ENCODE peak calls at places on chromosomes 12 and 14, in ten cellular contexts. G is tibial nerve; Q is CD4-positive, CD25-positive, alpha-beta regulatory T cell; N is psoas muscle; J is esophagus squamous epithelium; C is AG04450; D is thoracic aorta; B is tibial artery; O is lower lobe of right lung; K is ovary. Z is an unnamed sample.
A peak's percentile ranks its signal among the peaks of the same experiment; 100 is the strongest.

GRCh38 chr12:109778684-109779083 is 54.5 kb downstream of the TRPV4 start:
- DNase-seq in D (no peak), C (no peak), O (no peak), N (no peak), Q (no peak), B (no peak), K (no peak), J (no peak), G (no peak), Z (no peak)

GRCh38 chr12:32906407-32907165 is 10.0 kb upstream of the PKP2 start:
- DNase-seq in N (no peak), J (no peak), O (no peak), D (no peak), B (no peak), C (no peak), Q (no peak), G (no peak), K (no peak), Z (no peak)

GRCh38 chr12:75747572-75747995 is 236.2 kb upstream of the KRR1 start:
- DNase-seq in O (no peak), K (no peak), N (no peak), Q (no peak), C (peak; percentile 63), D (no peak), J (no peak), B (no peak), G (no peak), Z (no peak)

GRCh38 chr12:50313256-50313931 is 30.1 kb upstream of the LIMA1 start:
- DNase-seq in D (no peak), C (no peak), N (no peak), J (no peak), G (no peak), Q (no peak), B (no peak), K (no peak), O (no peak), Z (no peak)

GRCh38 chr12:6532927-6533652 is 1.2 kb upstream of the GAPDH start:
- DNase-seq in N (peak; percentile 81), C (no peak), G (no peak), B (peak; percentile 70), K (peak; percentile 74), O (no peak), Q (no peak), J (no peak), D (no peak), Z (peak; percentile 89)

GRCh38 chr12:132402831-132403416 is 73.5 kb upstream of the GALNT9 start:
- DNase-seq in G (no peak), J (no peak), C (no peak), N (peak; percentile 42), D (no peak), K (no peak), O (peak; percentile 37), Q (no peak), B (no peak), Z (no peak)

GRCh38 chr12:52658196-52658595 is 6.2 kb upstream of the KRT2 start:
- DNase-seq in C (no peak), O (no peak), G (no peak), B (no peak), Q (no peak), N (no peak), D (no peak), K (no peak), J (no peak), Z (no peak)

GRCh38 chr12:114936148-114937099 is 252.4 kb upstream of the TBX3 start:
- DNase-seq in N (no peak), B (no peak), G (no peak), K (no peak), Q (no peak), J (no peak), C (no peak), D (no peak), O (no peak), Z (peak; percentile 33)

GRCh38 chr12:57006809-57007475 is 596 bp upstream of the ZBTB39 start:
- DNase-seq in B (no peak), Q (no peak), O (no peak), N (no peak), K (no peak), G (no peak), J (no peak), D (no peak), C (no peak), Z (no peak)

DNA sequence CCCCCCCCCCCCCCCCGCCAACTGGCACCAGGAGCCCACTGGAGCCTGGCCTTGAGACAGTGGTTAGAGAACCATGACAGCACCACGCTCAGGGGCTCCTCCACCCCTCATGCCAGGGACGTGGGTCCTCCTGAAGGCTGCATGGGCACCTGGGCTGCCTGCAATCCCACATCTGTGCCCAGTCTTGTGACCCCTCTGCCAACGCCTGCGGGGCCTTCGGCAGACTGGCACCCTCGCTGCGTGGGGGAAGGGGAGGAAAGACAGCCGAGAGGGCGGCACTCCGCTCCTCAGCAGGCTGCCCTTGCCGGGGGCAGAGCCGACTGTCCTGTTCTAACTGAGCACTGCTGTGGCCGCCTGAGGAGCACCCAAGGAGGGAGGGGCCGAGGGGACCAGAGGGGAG is 6.0 kb downstream of the LRTM2 start:
- DNase-seq in B (no peak), J (no peak), Q (no peak), K (no peak), D (no peak), O (no peak), N (no peak), G (no peak), C (no peak), Z (no peak)
- H3K27me3 ChIP-seq in B (no peaks in the 10 kb centered on the region), J (no peaks in the 10 kb centered on the region), Q (no peaks in the 10 kb centered on the region), K (no peaks in the 10 kb centered on the region), D (no peaks in the 10 kb centered on the region), O (peaks cover 56% of the 10 kb centered on the region), N (peaks cover 11% of the 10 kb centered on the region), G (no peaks in the 10 kb centered on the region), C (peaks cover 73% of the 10 kb centered on the region), Z (peaks cover 99% of the 10 kb centered on the region)

GRCh38 chr12:130161261-130162231 is 718 bp upstream of the FZD10 start:
- DNase-seq in N (no peak), O (no peak), B (peak; percentile 40), Q (no peak), D (no peak), J (no peak), G (no peak), K (peak; percentile 74), C (no peak), Z (no peak)
- H3K27me3 ChIP-seq in N (peaks cover 13% of the 10 kb centered on the region), O (peaks cover 86% of the 10 kb centered on the region), B (no peaks in the 10 kb centered on the region), Q (peaks cover 14% of the 10 kb centered on the region), D (no peaks in the 10 kb centered on the region), J (no peaks in the 10 kb centered on the region), G (peaks cover 2% of the 10 kb centered on the region), K (no peaks in the 10 kb centered on the region), C (peaks cover 2% of the 10 kb centered on the region), Z (no peaks in the 10 kb centered on the region)

DNA sequence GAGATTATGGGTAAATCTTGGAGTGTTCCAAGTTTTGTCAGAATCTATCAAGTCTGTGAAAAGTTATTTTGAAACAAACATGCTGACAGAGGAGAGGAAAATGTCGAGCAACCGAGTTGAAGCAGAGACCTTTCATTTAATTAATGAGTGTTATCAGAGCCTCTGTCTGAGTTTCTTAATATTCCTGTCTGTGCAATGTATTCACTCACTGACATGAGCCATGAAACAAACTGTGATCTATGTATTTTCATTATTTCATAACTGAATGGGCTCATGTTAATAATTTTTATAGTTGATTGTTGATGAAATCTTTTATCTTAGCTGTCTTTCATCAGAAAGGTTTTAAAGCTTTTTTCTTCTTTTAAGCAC is 144.2 kb upstream of the FAR2 start:
- DNase-seq in J (no peak), N (no peak), G (no peak), K (no peak), B (no peak), Q (no peak), C (no peak), O (no peak), D (no peak), Z (no peak)
- H3K27me3 ChIP-seq in J (no peaks in the 10 kb centered on the region), N (no peaks in the 10 kb centered on the region), G (no peaks in the 10 kb centered on the region), K (no peaks in the 10 kb centered on the region), B (no peaks in the 10 kb centered on the region), Q (peaks cover 4% of the 10 kb centered on the region), C (no peaks in the 10 kb centered on the region), O (no peaks in the 10 kb centered on the region), D (no peaks in the 10 kb centered on the region), Z (no peaks in the 10 kb centered on the region)

DNA sequence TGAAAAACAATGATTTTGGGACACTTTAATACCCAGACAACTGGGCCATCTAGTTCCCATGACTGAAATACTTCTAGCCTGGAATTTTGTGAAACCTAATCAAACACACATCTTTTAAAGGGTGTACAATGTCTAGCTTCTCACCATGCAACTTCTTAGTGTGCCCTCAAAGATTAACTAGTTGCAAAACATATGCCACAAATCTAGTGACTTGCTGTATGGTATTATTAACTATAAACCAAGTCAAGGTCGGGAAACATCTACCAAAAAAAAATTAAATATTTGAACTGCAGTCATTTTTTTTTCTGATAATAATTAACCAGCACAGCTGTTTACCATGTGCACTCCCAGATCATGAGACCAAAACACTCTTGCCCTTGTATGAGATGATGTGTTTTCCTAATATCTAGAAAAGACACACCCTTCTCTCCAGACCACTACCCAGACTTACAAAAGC is 171.8 kb upstream of the FOXN3 start:
- DNase-seq in B (no peak), D (no peak), G (no peak), Q (no peak), J (no peak), N (no peak), K (no peak), O (no peak), C (no peak), Z (no peak)
- H3K27me3 ChIP-seq in B (no peaks in the 10 kb centered on the region), D (no peaks in the 10 kb centered on the region), G (no peaks in the 10 kb centered on the region), Q (no peaks in the 10 kb centered on the region), J (no peaks in the 10 kb centered on the region), N (no peaks in the 10 kb centered on the region), K (no peaks in the 10 kb centered on the region), O (no peaks in the 10 kb centered on the region), C (no peaks in the 10 kb centered on the region), Z (no peaks in the 10 kb centered on the region)

GRCh38 chr12:90304231-90304630 is 595.6 kb upstream of the ATP2B1 start:
- DNase-seq in N (no peak), D (no peak), B (no peak), K (no peak), Q (no peak), O (no peak), J (no peak), G (no peak), C (no peak), Z (no peak)
- H3K27me3 ChIP-seq in N (peaks cover 1% of the 10 kb centered on the region), D (no peaks in the 10 kb centered on the region), B (no peaks in the 10 kb centered on the region), K (no peaks in the 10 kb centered on the region), Q (no peaks in the 10 kb centered on the region), O (no peaks in the 10 kb centered on the region), J (no peaks in the 10 kb centered on the region), G (no peaks in the 10 kb centered on the region), C (no peaks in the 10 kb centered on the region), Z (no peaks in the 10 kb centered on the region)